ENCODE peak calls at places on chromosomes 11 and 22, in nine cellular contexts. R, Y, X, N, G, D, T, M and V are unnamed samples.

GRCh38 chr22:17888855-17889254 is 114.6 kb upstream of the BID start:
- DNase-seq in X (peak), Y (peak), R (no peak), M (peak), T (no peak), D (no peak), N (no peak), G (no peak), V (no peak)

GRCh38 chr22:19579113-19579811 is 55.1 kb upstream of the CLDN5 start:
- DNase-seq in D (peak), G (no peak), Y (no peak), X (no peak), N (no peak), M (no peak), R (no peak), T (no peak), V (no peak)

GRCh38 chr11:86244522-86245368 is at the start of gene EED:
- DNase-seq in T (peak), Y (peak), N (peak), X (peak), G (peak), R (peak), D (peak), M (peak), V (peak)

GRCh38 chr22:48750282-48750681 is 1077.4 kb downstream of the BRD1 start:
- DNase-seq in G (no peak), M (no peak), X (no peak), R (no peak), Y (no peak), T (no peak), N (no peak), D (no peak), V (no peak)

GRCh38 chr11:127474735-127475134 is 474.2 kb upstream of the KIRREL3 start:
- DNase-seq in X (peak), T (no peak), R (no peak), D (no peak), M (no peak), Y (no peak), N (no peak), G (no peak), V (no peak)

GRCh38 chr11:122650619-122651018 is 4.9 kb upstream of the UBASH3B start:
- DNase-seq in X (no peak), R (no peak), T (no peak), Y (no peak), N (no peak), M (no peak), D (no peak), G (no peak), V (no peak)

GRCh38 chr11:6813651-6814050 is 14.2 kb upstream of the OR6A2 start:
- DNase-seq in M (peak), T (no peak), Y (no peak), D (no peak), R (no peak), G (no peak), N (no peak), X (no peak), V (no peak)

GRCh38 chr11:69448471-69449284 is 32.8 kb upstream of the LINC01488 start:
- DNase-seq in D (peak), M (no peak), Y (no peak), T (no peak), N (no peak), X (no peak), R (no peak), G (no peak), V (no peak)

GRCh38 chr11:19995131-19995530 is 165.1 kb downstream of the DBX1 start:
- DNase-seq in T (no peak), M (peak), D (no peak), G (no peak), Y (peak), X (no peak), R (no peak), N (no peak), V (peak)

GRCh38 chr22:20432244-20432686 is 5.4 kb downstream of the SCARF2 start:
- DNase-seq in M (no peak), Y (no peak), D (no peak), T (no peak), R (no peak), N (peak), X (no peak), G (no peak), V (no peak)

GRCh38 chr11:110951041-110951440 is 238.8 kb upstream of the ARHGAP20 start:
- DNase-seq in M (peak), X (no peak), G (no peak), N (no peak), D (no peak), Y (no peak), R (peak), T (no peak), V (no peak)

GRCh38 chr11:99505319-99505718 is 484.6 kb downstream of the CNTN5 start:
- DNase-seq in N (no peak), G (no peak), D (no peak), R (no peak), T (no peak), Y (peak), X (no peak), M (peak), V (no peak)

GRCh38 chr22:17774206-17774927 is at the start of gene BID:
- DNase-seq in G (peak), R (peak), X (peak), T (no peak), Y (no peak), M (no peak), N (peak), D (peak), V (peak)

GRCh38 chr11:83778598-83778997 is 492.4 kb upstream of the CCDC90B start:
- DNase-seq in G (no peak), D (no peak), R (no peak), T (no peak), M (peak), N (no peak), Y (no peak), X (no peak), V (no peak)

GRCh38 chr11:65558002-65558784 is at the start of gene LTBP3:
- DNase-seq in M (peak), Y (peak), R (peak), N (peak), D (peak), X (peak), T (no peak), G (peak), V (peak)

GRCh38 chr22:22710719-22711531 is 66.5 kb downstream of the GGTLC2 start:
- DNase-seq in N (peak), T (no peak), G (peak), D (peak), X (peak), Y (peak), R (peak), M (peak), V (peak)

DNA sequence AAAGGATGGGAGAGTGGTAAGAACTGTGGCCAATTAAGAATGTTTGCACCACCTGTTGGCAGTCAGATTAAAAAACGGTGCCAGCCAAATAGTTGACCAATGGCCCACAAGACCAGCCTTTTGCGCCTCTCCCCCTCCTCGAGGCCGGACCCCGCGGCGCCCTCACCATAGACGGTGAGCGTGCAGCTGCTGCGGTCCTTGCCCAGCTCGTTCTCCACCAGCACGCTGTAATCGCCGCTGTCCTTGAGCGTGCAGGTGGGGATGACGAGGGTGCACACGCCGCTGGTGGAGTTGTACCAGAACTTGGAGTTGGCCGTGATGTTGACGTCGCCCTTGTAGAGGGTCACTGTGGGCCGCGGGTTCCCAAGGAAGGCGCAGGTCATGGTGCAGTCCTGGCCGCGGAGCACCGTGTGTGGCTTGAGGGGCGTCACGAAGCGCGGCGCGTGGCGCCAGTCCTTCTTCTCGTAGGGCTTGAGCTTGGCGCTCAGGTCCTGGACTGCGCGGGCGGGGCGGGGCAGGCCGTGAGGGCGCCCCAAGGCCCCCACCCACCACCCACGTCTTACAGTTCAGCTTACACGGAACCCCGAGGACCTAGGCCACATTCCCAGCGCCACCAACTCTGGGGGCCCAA is 7.2 kb downstream of the TMEM86A start:
- DNase-seq in N (peak), D (no peak), T (no peak), M (peak), Y (no peak), G (no peak), R (peak), X (no peak), V (no peak)
- TF ChIP-seq CTCF in N (no peak), D (no peak), T (no peak), M (no peak), Y (no peak), G (no peak), R (no peak), X (no peak), V (no peak)

GRCh38 chr11:113774174-113774503 is 647 bp upstream of the ZW10 start:
- DNase-seq in X (no peak), G (no peak), Y (no peak), D (no peak), R (no peak), N (no peak), M (no peak), T (no peak), V (no peak)
- TF ChIP-seq CTCF in X (no peak), G (no peak), Y (no peak), D (no peak), R (no peak), N (no peak), M (no peak), T (no peak), V (no peak)

GRCh38 chr22:37818397-37819099 is 4.6 kb upstream of the GALR3 start:
- DNase-seq in D (no peak), M (peak), G (peak), R (peak), T (no peak), N (peak), X (peak), Y (peak), V (no peak)
- TF ChIP-seq CTCF in D (no peak), M (peak), G (no peak), R (no peak), T (peak), N (peak), X (peak), Y (peak), V (no peak)

GRCh38 chr11:1553808-1554594 is 18.1 kb downstream of the DUSP8 start:
- DNase-seq in R (peak), D (no peak), T (no peak), N (peak), X (no peak), Y (no peak), M (no peak), G (no peak), V (peak)
- TF ChIP-seq CTCF in R (no peak), D (no peak), T (no peak), N (peak), X (no peak), Y (no peak), M (no peak), G (no peak), V (peak)

DNA sequence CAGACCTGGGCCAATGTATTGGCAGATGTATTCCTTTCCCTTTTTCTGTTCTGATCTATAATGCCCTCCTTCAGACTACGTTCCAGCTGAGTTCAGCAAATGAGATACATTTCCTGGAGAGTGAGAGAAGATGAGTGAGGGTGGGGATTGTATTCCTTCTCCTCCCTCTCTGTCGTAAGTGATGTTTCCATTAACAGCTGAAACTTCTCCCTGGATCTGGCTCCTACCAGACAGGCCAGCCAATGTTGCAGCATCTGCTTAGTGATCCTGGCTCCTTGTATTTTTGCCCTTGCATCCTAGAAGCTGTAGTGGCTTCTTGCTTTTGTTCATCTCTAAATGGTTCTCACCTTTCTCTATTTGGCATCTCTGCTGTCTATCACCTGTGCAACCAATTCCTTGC is 48.1 kb upstream of the MTMR2 start:
- DNase-seq in N (no peak), T (no peak), R (no peak), X (no peak), Y (peak), D (no peak), G (no peak), M (no peak), V (no peak)
- TF ChIP-seq CTCF in N (no peak), T (no peak), R (no peak), X (no peak), Y (no peak), D (no peak), G (no peak), M (no peak), V (no peak)

GRCh38 chr11:73374130-73374529 is 2.1 kb upstream of the RELT start:
- DNase-seq in Y (peak), G (no peak), X (no peak), R (no peak), N (no peak), M (no peak), T (no peak), D (no peak), V (no peak)

GRCh38 chr11:73376168-73376802 is at the start of gene RELT:
- DNase-seq in N (peak), M (peak), Y (peak), X (peak), G (peak), T (peak), D (peak), R (peak), V (peak)

GRCh38 chr11:73375830-73376167 is 400 bp upstream of the RELT start:
- DNase-seq in D (no peak), N (no peak), G (no peak), R (no peak), T (no peak), Y (no peak), X (no peak), M (no peak), V (no peak)

GRCh38 chr11:73376803-73377629 is 817 bp downstream of the RELT start:
- DNase-seq in R (peak), X (peak), Y (peak), T (peak), G (no peak), D (peak), N (peak), M (peak), V (peak)

DNA sequence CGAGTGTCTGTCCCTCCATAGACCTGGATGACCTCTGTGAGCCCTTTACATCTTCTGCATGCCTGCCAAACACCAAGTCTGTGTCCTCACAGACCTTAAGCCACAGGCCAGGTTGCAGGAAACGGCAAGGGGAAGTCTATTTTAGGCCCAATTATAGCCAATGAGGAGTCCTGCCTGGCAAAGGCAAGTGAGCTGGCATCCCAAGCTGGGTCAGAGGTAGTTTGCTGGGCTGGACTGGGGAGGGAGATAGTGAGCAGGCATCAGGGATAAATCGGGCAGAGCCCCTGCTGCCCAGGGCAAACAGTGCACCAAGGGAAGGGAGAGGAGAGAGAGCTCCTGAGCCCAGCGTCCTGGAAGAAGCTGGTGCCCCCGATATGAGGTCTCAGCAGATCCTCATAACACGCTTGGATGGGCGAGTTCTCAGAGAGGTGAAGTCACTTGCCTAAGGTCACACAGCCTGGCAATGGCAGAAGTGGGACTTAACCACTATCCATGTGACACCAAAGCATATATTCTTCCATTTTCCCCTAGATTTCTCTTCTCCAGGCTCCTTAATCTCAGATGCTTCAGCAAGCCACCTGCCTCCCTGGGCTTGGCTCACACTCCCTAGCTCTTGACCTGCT is 3.7 kb upstream of the RELT start:
- DNase-seq in X (no peak), T (no peak), N (no peak), G (peak), R (no peak), D (peak), M (peak), Y (peak), V (peak)
- TF ChIP-seq CTCF in X (no peak), T (peak), N (peak), G (no peak), R (no peak), D (peak), M (peak), Y (no peak), V (no peak)

GRCh38 chr22:27327981-27328721 is 473.4 kb downstream of the MN1 start:
- DNase-seq in T (no peak), M (no peak), X (no peak), D (no peak), N (no peak), R (no peak), G (no peak), Y (no peak), V (peak)
- TF ChIP-seq CTCF in T (no peak), M (peak), X (no peak), D (no peak), N (no peak), R (no peak), G (no peak), Y (no peak), V (no peak)

DNA sequence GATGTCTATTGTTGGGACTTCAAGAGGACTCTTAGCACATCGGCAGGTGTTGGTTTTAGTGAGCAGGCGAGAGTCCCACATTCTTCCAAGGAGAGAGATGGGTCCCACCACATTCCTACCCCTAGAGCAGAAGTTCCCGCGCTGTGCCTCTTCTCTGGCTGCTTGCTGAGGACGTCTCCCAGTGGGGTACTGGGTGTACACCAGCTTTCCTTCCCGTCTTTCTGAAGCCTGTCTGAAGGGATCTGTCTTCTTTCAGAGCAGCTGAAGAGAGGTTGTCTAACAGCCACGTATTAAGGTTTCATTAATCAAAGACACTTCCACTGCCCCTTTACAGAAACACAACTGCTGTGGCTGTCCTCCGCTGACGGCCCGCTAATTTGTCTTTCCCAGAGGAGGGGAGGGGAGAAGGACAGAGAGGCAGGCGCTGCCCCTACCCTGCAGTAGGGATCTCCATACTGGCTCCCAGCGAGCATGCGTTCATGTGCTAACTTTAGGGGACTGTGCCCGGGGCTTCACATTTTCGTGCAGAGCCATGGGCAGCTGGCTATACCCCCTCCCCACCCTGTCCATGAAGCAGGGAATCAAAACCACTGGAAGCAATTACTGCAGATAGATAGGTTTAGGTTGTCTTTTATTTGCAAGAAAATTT is 56.0 kb downstream of the ZBTB16 start:
- DNase-seq in D (no peak), R (no peak), T (no peak), M (no peak), Y (no peak), G (no peak), N (no peak), X (peak), V (no peak)
- TF ChIP-seq CTCF in D (no peak), R (no peak), T (no peak), M (peak), Y (no peak), G (no peak), N (no peak), X (no peak), V (no peak)

DNA sequence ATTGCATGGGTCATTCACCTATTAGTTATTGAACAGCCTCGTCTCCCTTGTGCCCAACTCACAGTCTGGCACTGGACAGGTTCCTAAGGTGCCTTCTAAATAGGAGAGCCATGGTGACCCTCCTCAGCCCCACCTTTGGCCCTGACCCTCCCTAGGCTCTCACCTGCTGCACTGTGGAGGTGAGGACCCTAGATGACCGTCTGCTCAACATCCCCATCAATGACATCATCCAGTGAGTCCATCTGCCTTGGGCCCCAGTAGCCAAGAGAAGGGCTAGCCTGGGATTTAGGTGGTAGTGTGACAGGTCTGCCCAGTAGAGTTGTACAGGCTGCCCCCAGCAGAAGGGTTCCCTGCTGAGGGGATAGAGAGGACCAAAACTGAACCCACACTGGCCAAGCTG is 13.6 kb downstream of the UCP2 start:
- DNase-seq in Y (no peak), G (no peak), M (no peak), R (no peak), X (no peak), D (no peak), T (no peak), N (no peak), V (no peak)
- TF ChIP-seq CTCF in Y (no peak), G (no peak), M (no peak), R (no peak), X (no peak), D (no peak), T (no peak), N (no peak), V (no peak)

GRCh38 chr11:11916981-11917399 is 75.2 kb downstream of the USP47 start:
- DNase-seq in N (no peak), X (no peak), M (peak), R (no peak), Y (peak), D (no peak), G (no peak), T (no peak), V (peak)
- TF ChIP-seq CTCF in N (no peak), X (no peak), M (no peak), R (no peak), Y (no peak), D (no peak), G (no peak), T (no peak), V (no peak)